ENCODE peak calls at places on chromosomes 5 and 9, in six cellular contexts. N, F, L, J, U and G are unnamed samples.

GRCh38 chr5:111233050-111233370 is 8.8 kb downstream of the CAMK4 start:
- DNase-seq in N (no peak), U (no peak), L (no peak), J (no peak), F (no peak), G (no peak)

GRCh38 chr5:173645437-173645807 is 29.0 kb upstream of the BOD1 start:
- DNase-seq in J (no peak), L (no peak), U (no peak), F (no peak), N (no peak), G (no peak)

GRCh38 chr9:75471549-75472114 is 383.3 kb downstream of the OSTF1 start:
- DNase-seq in F (no peak), N (no peak), L (no peak), J (no peak), U (no peak), G (no peak)

GRCh38 chr9:88875394-88875793 is 115.9 kb upstream of the S1PR3 start:
- DNase-seq in U (no peak), N (no peak), F (no peak), J (no peak), L (no peak), G (no peak)

GRCh38 chr9:134629061-134629585 is 12.5 kb upstream of the COL5A1 start:
- DNase-seq in N (no peak), U (no peak), J (peak), F (peak), L (no peak), G (no peak)

GRCh38 chr9:124559871-124560270 is 52.7 kb upstream of the NR5A1 start:
- DNase-seq in J (no peak), U (no peak), N (peak), F (no peak), L (no peak), G (no peak)

GRCh38 chr5:65774346-65774745 is 52.3 kb downstream of the NLN start:
- DNase-seq in L (no peak), J (no peak), F (no peak), U (no peak), N (no peak), G (no peak)

GRCh38 chr5:134798468-134798867 is 39.9 kb downstream of the DDX46 start:
- DNase-seq in F (no peak), N (no peak), L (no peak), J (no peak), U (no peak), G (no peak)

GRCh38 chr9:106929471-106930198 is 66.7 kb downstream of the ZNF462 start:
- DNase-seq in U (no peak), L (no peak), N (no peak), F (no peak), J (no peak), G (no peak)

GRCh38 chr9:35490910-35491465 is 1.1 kb downstream of the RUSC2 start:
- DNase-seq in L (no peak), N (no peak), U (no peak), F (no peak), J (no peak), G (no peak)

GRCh38 chr5:138180183-138180782 is 1.4 kb downstream of the KIF20A start:
- DNase-seq in L (no peak), U (peak), J (no peak), N (peak), F (no peak), G (peak)

GRCh38 chr9:3980771-3981170 is 319.1 kb downstream of the GLIS3 start:
- DNase-seq in L (no peak), F (peak), N (no peak), U (no peak), J (no peak), G (no peak)

GRCh38 chr9:120899490-120900037 is 22.6 kb upstream of the PHF19 start:
- DNase-seq in U (no peak), L (no peak), F (no peak), N (no peak), J (no peak), G (no peak)

GRCh38 chr5:56028708-56029107 is 33.9 kb upstream of the IL6ST start:
- DNase-seq in N (no peak), U (no peak), J (no peak), F (no peak), L (no peak), G (no peak)

GRCh38 chr5:170761048-170761707 is 22.3 kb upstream of the GABRP start:
- DNase-seq in F (no peak), N (no peak), J (no peak), U (no peak), L (no peak), G (no peak)

GRCh38 chr9:68934319-68934644 is 79.6 kb downstream of the PRKACG start:
- DNase-seq in F (no peak), U (no peak), L (no peak), J (no peak), N (no peak), G (no peak)

GRCh38 chr9:13786131-13786530 is 506.6 kb upstream of the MPDZ start:
- DNase-seq in F (no peak), N (no peak), L (no peak), U (no peak), J (no peak), G (no peak)

GRCh38 chr9:136545065-136545965 is 533 bp downstream of the NOTCH1 start:
- DNase-seq in L (peak), U (no peak), F (peak), J (no peak), N (peak), G (peak)

GRCh38 chr5:90483206-90483605 is 8.5 kb downstream of the POLR3G start:
- DNase-seq in U (no peak), F (no peak), J (no peak), N (no peak), L (no peak), G (no peak)

GRCh38 chr9:69380811-69381210 is 55.8 kb downstream of the ENTREP1 start:
- DNase-seq in F (no peak), J (no peak), N (no peak), L (no peak), U (no peak), G (no peak)

GRCh38 chr5:147712583-147712982 is 69.9 kb downstream of the JAKMIP2 start:
- DNase-seq in F (no peak), U (no peak), N (no peak), J (no peak), L (no peak), G (no peak)

GRCh38 chr5:16881253-16881652 is 54.8 kb downstream of the MYO10 start:
- DNase-seq in J (no peak), F (no peak), U (no peak), L (no peak), N (peak), G (no peak)

GRCh38 chr9:129108805-129109370 is 1.7 kb downstream of the CRAT start:
- DNase-seq in U (peak), F (no peak), L (no peak), J (no peak), N (peak), G (no peak)

GRCh38 chr5:10656176-10656830 is 92.4 kb downstream of the ANKRD33B start:
- DNase-seq in J (no peak), U (no peak), L (no peak), N (no peak), F (no peak), G (no peak)

GRCh38 chr9:20835364-20836286 is 151.6 kb downstream of the FOCAD start:
- DNase-seq in F (no peak), U (no peak), L (no peak), J (no peak), N (no peak), G (no peak)

GRCh38 chr5:165161204-165161603 is 1655.8 kb downstream of the MAT2B start:
- DNase-seq in F (no peak), N (peak), L (no peak), U (no peak), J (no peak), G (no peak)

GRCh38 chr5:98750693-98751092 is 22.8 kb upstream of the RGMB start:
- DNase-seq in F (no peak), J (no peak), L (no peak), U (no peak), N (peak), G (no peak)